ENCODE peak calls at places on chromosomes 1 and 21, in eight cellular contexts. X is stimulated activated CD4-positive, alpha-beta T cell treated with anti-CD3 and anti-CD28 coated beads, Interleukin-1b, Interleukin-23, amount 100 ng/mL, for 4 hours; T is activated CD4-positive, alpha-beta T cell treated with anti-CD3 and anti-CD28 coated beads, Interleukin-2, amount 50 U/mL, for 1 hour; U is mesenchymal stem cell; B is endothelial cell; D is esophagus squamous epithelium; W is kidney tubule cell; K is H9. I is an unnamed sample.

GRCh38 chr1:47684964-47685762 is 247.3 kb downstream of the FOXD2 start:
- DNase-seq in X (no peak), T (no peak), U (no peak), B (no peak), D (no peak), W (no peak), K (peak; percentile 14), I (no peak)

GRCh38 chr1:33094971-33095604 is 14.1 kb downstream of the AZIN2 start:
- DNase-seq in X (no peak), T (no peak), U (peak; percentile 74), B (peak; percentile 81), D (no peak), W (peak; percentile 74), K (peak; percentile 73), I (peak; percentile 66)

GRCh38 chr1:31939484-31940329 is 1.5 kb upstream of the PTP4A2 start:
- DNase-seq in X (peak; percentile 51), T (peak; percentile 71), U (peak; percentile 94), B (peak; percentile 56), D (no peak), W (peak; percentile 91), K (peak; percentile 71), I (no peak)

GRCh38 chr21:38875694-38876492 is 70.2 kb downstream of the ETS2 start:
- DNase-seq in X (no peak), T (no peak), U (peak; percentile 33), B (no peak), D (no peak), W (no peak), K (no peak), I (no peak)

GRCh38 chr1:41613646-41614592 is 129.4 kb upstream of the EDN2 start:
- DNase-seq in X (no peak), T (no peak), U (peak; percentile 83), B (no peak), D (no peak), W (no peak), K (no peak), I (peak; percentile 35)

GRCh38 chr1:6872573-6873261 is 87.5 kb downstream of the CAMTA1 start:
- DNase-seq in X (no peak), T (no peak), U (no peak), B (no peak), D (no peak), W (no peak), K (no peak), I (no peak)

GRCh38 chr1:36154765-36155559 is 998 bp upstream of the MAP7D1 start:
- DNase-seq in X (no peak), T (no peak), U (no peak), B (no peak), D (no peak), W (no peak), K (peak; percentile 51), I (no peak)

GRCh38 chr1:180964609-180965008 is 51.9 kb downstream of the KIAA1614 start:
- DNase-seq in X (no peak), T (no peak), U (no peak), B (no peak), D (no peak), W (no peak), K (no peak), I (no peak)

GRCh38 chr1:24149854-24150227 is 6.9 kb upstream of the IL22RA1 start:
- DNase-seq in X (peak; percentile 37), T (no peak), U (peak; percentile 85), B (no peak), D (no peak), W (peak; percentile 68), K (no peak), I (no peak)

GRCh38 chr1:232508161-232508661 is 121.7 kb downstream of the SIPA1L2 start:
- DNase-seq in X (no peak), T (no peak), U (no peak), B (no peak), D (no peak), W (peak; percentile 37), K (no peak), I (no peak)

GRCh38 chr1:204791453-204792366 is 79.0 kb upstream of the NFASC start:
- DNase-seq in X (peak; percentile 82), T (peak; percentile 83), U (peak; percentile 36), B (peak; percentile 69), D (peak; percentile 14), W (peak; percentile 68), K (peak; percentile 92), I (peak; percentile 56)

GRCh38 chr1:14421977-14422609 is 176.4 kb upstream of the KAZN start:
- DNase-seq in X (no peak), T (no peak), U (no peak), B (no peak), D (no peak), W (no peak), K (no peak), I (no peak)

GRCh38 chr1:220287129-220287528 is 14.9 kb upstream of the RAB3GAP2 start:
- DNase-seq in X (no peak), T (no peak), U (no peak), B (no peak), D (no peak), W (no peak), K (no peak), I (no peak)

GRCh38 chr1:178651742-178652141 is 73.3 kb upstream of the RALGPS2 start:
- DNase-seq in X (no peak), T (no peak), U (peak; percentile 55), B (no peak), D (no peak), W (no peak), K (no peak), I (no peak)

GRCh38 chr1:58358311-58358710 is 188.2 kb downstream of the OMA1 start:
- DNase-seq in X (no peak), T (no peak), U (peak; percentile 30), B (no peak), D (no peak), W (peak; percentile 33), K (no peak), I (no peak)

GRCh38 chr1:182169203-182169602 is 107.7 kb upstream of the ZNF648 start:
- DNase-seq in X (no peak), T (no peak), U (no peak), B (no peak), D (no peak), W (no peak), K (no peak), I (no peak)

GRCh38 chr1:240801445-240801844 is 189.5 kb upstream of the GREM2 start:
- DNase-seq in X (no peak), T (no peak), U (peak; percentile 22), B (no peak), D (no peak), W (no peak), K (no peak), I (no peak)

GRCh38 chr1:243246916-243247315 is 8.2 kb downstream of the CEP170 start:
- DNase-seq in X (no peak), T (no peak), U (no peak), B (no peak), D (no peak), W (no peak), K (no peak), I (no peak)

GRCh38 chr1:52119722-52120121 is 22.2 kb upstream of the ZFYVE9 start:
- DNase-seq in X (no peak), T (no peak), U (no peak), B (no peak), D (no peak), W (no peak), K (no peak), I (no peak)

GRCh38 chr21:15172963-15173362 is 108.2 kb upstream of the NRIP1 start:
- DNase-seq in X (no peak), T (no peak), U (no peak), B (no peak), D (no peak), W (no peak), K (no peak), I (no peak)

GRCh38 chr1:154220970-154221814 is 437 bp downstream of the UBAP2L start:
- DNase-seq in X (peak; percentile 58), T (peak; percentile 72), U (no peak), B (peak; percentile 35), D (peak; percentile 47), W (peak; percentile 43), K (peak; percentile 41), I (no peak)

GRCh38 chr1:15550573-15550972 is 23.9 kb downstream of the DNAJC16 start:
- DNase-seq in X (no peak), T (no peak), U (no peak), B (no peak), D (no peak), W (no peak), K (no peak), I (no peak)

GRCh38 chr1:225482489-225482950 is 54.7 kb upstream of the LBR start:
- DNase-seq in X (no peak), T (no peak), U (no peak), B (no peak), D (no peak), W (no peak), K (peak; percentile 20), I (no peak)

GRCh38 chr1:1621682-1622577 is 6.6 kb downstream of the MIB2 start:
- DNase-seq in X (no peak), T (no peak), U (peak; percentile 38), B (no peak), D (no peak), W (no peak), K (no peak), I (no peak)

GRCh38 chr1:37509181-37509580 is 5.4 kb downstream of the MEAF6 start:
- DNase-seq in X (no peak), T (no peak), U (peak; percentile 49), B (no peak), D (no peak), W (peak; percentile 17), K (no peak), I (no peak)

GRCh38 chr21:44800971-44801467 is 601 bp downstream of the UBE2G2 start:
- DNase-seq in X (no peak), T (no peak), U (peak; percentile 49), B (no peak), D (no peak), W (peak; percentile 56), K (no peak), I (peak; percentile 58)

GRCh38 chr1:221887091-221887746 is 145.3 kb upstream of the DUSP10 start:
- DNase-seq in X (no peak), T (no peak), U (peak; percentile 83), B (no peak), D (no peak), W (peak; percentile 100), K (peak; percentile 60), I (no peak)

GRCh38 chr1:104358621-104359020 is 608.9 kb downstream of the AMY1C start:
- DNase-seq in X (no peak), T (no peak), U (no peak), B (no peak), D (no peak), W (no peak), K (no peak), I (no peak)

GRCh38 chr1:85316324-85316723 is 39.9 kb upstream of the BCL10 start:
- DNase-seq in X (no peak), T (no peak), U (no peak), B (no peak), D (no peak), W (no peak), K (no peak), I (no peak)

GRCh38 chr1:154418062-154418897 is 13.1 kb downstream of the IL6R start:
- DNase-seq in X (no peak), T (peak; percentile 37), U (no peak), B (no peak), D (no peak), W (peak; percentile 98), K (no peak), I (no peak)

GRCh38 chr1:23597635-23598388 is 38.5 kb upstream of the ID3 start:
- DNase-seq in X (no peak), T (no peak), U (no peak), B (no peak), D (no peak), W (no peak), K (no peak), I (no peak)

GRCh38 chr1:7886346-7886745 is 33.5 kb upstream of the UTS2 start:
- DNase-seq in X (no peak), T (no peak), U (no peak), B (no peak), D (no peak), W (peak; percentile 21), K (no peak), I (peak; percentile 11)

GRCh38 chr1:151472852-151473731 is 13.8 kb upstream of the POGZ start:
- DNase-seq in X (peak; percentile 16), T (peak; percentile 7), U (peak; percentile 61), B (peak; percentile 27), D (no peak), W (peak; percentile 41), K (peak; percentile 56), I (peak; percentile 31)

GRCh38 chr1:6869002-6869380 is 83.7 kb downstream of the CAMTA1 start:
- DNase-seq in X (no peak), T (no peak), U (no peak), B (no peak), D (no peak), W (no peak), K (no peak), I (no peak)

I was measured in cerebellum.